ENCODE peak calls at places on chromosomes 4 and X, in six cellular contexts. One of them, this sample, is unnamed. For H3K9me3, the result is how much of the 10 kb centered on the place peaks cover.

GRCh38 chr4:154366956-154367355 is 124.6 kb downstream of the DCHS2 start:
- DNase-seq in DND-41: no peak
- DNase-seq in thoracic aorta: no peak
- DNase-seq in esophagus squamous epithelium: no peak
- DNase-seq in left lung: no peak
- DNase-seq in K562: no peak
- DNase-seq in this sample: no peak

GRCh38 chr4:5609265-5610007 is 98.9 kb downstream of the EVC2 start:
- DNase-seq in DND-41: no peak
- DNase-seq in thoracic aorta: no peak
- DNase-seq in esophagus squamous epithelium: no peak
- DNase-seq in left lung: no peak
- DNase-seq in K562: no peak
- DNase-seq in this sample: no peak

GRCh38 chr4:169208516-169208915 is 62.2 kb downstream of the SH3RF1 start:
- DNase-seq in DND-41: no peak
- DNase-seq in thoracic aorta: no peak
- DNase-seq in esophagus squamous epithelium: no peak
- DNase-seq in left lung: no peak
- DNase-seq in K562: no peak
- DNase-seq in this sample: no peak

GRCh38 chr4:93828830-93829530 is 427 bp downstream of the ATOH1 start:
- DNase-seq in DND-41: no peak
- DNase-seq in thoracic aorta: no peak
- DNase-seq in esophagus squamous epithelium: no peak
- DNase-seq in left lung: no peak
- DNase-seq in K562: no peak
- DNase-seq in this sample: no peak

GRCh38 chr4:183360161-183360919 is 38.1 kb upstream of the CLDN24 start:
- DNase-seq in DND-41: no peak
- DNase-seq in thoracic aorta: no peak
- DNase-seq in esophagus squamous epithelium: no peak
- DNase-seq in left lung: no peak
- DNase-seq in K562: peak
- DNase-seq in this sample: no peak

GRCh38 chr4:71860643-71861042 is 76.8 kb upstream of the GC start:
- DNase-seq in DND-41: peak
- DNase-seq in thoracic aorta: no peak
- DNase-seq in esophagus squamous epithelium: no peak
- DNase-seq in left lung: no peak
- DNase-seq in K562: peak
- DNase-seq in this sample: no peak

GRCh38 chr4:176054942-176055341 is 10.7 kb upstream of the WDR17 start:
- DNase-seq in DND-41: no peak
- DNase-seq in thoracic aorta: no peak
- DNase-seq in esophagus squamous epithelium: no peak
- DNase-seq in left lung: no peak
- DNase-seq in K562: no peak
- DNase-seq in this sample: no peak

GRCh38 chr4:7435411-7436095 is 823 bp upstream of the PSAPL1 start:
- DNase-seq in DND-41: no peak
- DNase-seq in thoracic aorta: no peak
- DNase-seq in esophagus squamous epithelium: no peak
- DNase-seq in left lung: peak
- DNase-seq in K562: no peak
- DNase-seq in this sample: no peak

GRCh38 chr4:80125252-80126177 is 52.5 kb upstream of the ANTXR2 start:
- DNase-seq in DND-41: peak
- DNase-seq in thoracic aorta: no peak
- DNase-seq in esophagus squamous epithelium: no peak
- DNase-seq in left lung: no peak
- DNase-seq in K562: peak
- DNase-seq in this sample: no peak

GRCh38 chr4:168825975-168826374 is 184.1 kb downstream of the CBR4 start:
- DNase-seq in DND-41: no peak
- DNase-seq in thoracic aorta: no peak
- DNase-seq in esophagus squamous epithelium: no peak
- DNase-seq in left lung: no peak
- DNase-seq in K562: no peak
- DNase-seq in this sample: no peak

GRCh38 chr4:1683371-1683902 is 676 bp downstream of the FAM53A start:
- DNase-seq in DND-41: no peak
- DNase-seq in thoracic aorta: no peak
- DNase-seq in esophagus squamous epithelium: no peak
- DNase-seq in left lung: no peak
- DNase-seq in K562: peak
- DNase-seq in this sample: no peak

GRCh38 chr4:140622333-140622958 is 53.7 kb upstream of the UCP1 start:
- DNase-seq in DND-41: no peak
- DNase-seq in thoracic aorta: no peak
- DNase-seq in esophagus squamous epithelium: no peak
- DNase-seq in left lung: no peak
- DNase-seq in K562: no peak
- DNase-seq in this sample: no peak

DNA sequence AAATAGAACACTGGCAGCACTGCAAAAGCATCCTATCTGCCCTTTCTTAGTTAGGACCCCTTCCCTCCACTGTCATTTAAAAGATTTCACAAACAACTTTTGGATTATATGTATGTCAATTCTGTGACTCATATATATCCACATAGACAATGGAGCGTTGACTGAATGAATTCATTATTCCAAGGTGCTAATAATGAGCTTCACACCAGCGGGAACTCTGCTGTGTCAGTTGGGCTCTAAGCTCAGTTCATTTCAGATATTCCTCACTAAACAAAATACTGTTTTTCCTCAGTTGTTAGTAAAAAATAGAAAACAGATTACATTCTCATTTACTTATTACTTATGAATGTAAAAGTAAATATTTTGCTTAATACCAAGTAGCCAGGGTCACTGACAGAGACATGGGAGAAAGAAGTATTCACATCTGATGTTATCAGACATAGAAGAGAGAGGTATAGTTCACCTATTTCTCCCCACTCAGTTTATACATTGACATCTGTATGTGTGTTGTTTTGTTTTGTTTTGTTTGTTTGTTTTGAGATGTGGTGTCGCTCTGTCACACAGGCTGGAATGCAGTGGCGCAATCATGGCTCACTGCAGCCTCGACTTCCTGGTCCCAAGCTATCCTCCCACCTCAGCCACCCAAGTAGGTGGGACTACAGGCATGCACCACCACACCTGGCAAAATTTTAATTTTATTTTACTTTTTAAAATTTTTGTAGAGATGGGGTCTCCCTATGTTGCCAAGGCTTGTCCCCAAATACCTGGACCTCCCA is 10.9 kb downstream of the NFKB1 start:
- DNase-seq in DND-41: no peak
- DNase-seq in thoracic aorta: no peak
- DNase-seq in esophagus squamous epithelium: no peak
- DNase-seq in left lung: no peak
- DNase-seq in K562: no peak
- DNase-seq in this sample: no peak
- H3K27ac ChIP-seq in DND-41: no peak
- H3K27ac ChIP-seq in thoracic aorta: no peak
- H3K27ac ChIP-seq in esophagus squamous epithelium: no peak
- H3K27ac ChIP-seq in left lung: no peak
- H3K27ac ChIP-seq in K562: no peak
- H3K27ac ChIP-seq in this sample: no peak

GRCh38 chr4:3706565-3707422 is 59.4 kb upstream of the ADRA2C start:
- DNase-seq in DND-41: no peak
- DNase-seq in thoracic aorta: no peak
- DNase-seq in esophagus squamous epithelium: no peak
- DNase-seq in left lung: peak
- DNase-seq in K562: no peak
- DNase-seq in this sample: no peak

GRCh38 chr4:3707423-3708102 is 58.6 kb upstream of the ADRA2C start:
- DNase-seq in DND-41: no peak
- DNase-seq in thoracic aorta: no peak
- DNase-seq in esophagus squamous epithelium: no peak
- DNase-seq in left lung: peak
- DNase-seq in K562: no peak
- DNase-seq in this sample: no peak

GRCh38 chr4:3708611-3709010 is 57.6 kb upstream of the ADRA2C start:
- DNase-seq in DND-41: no peak
- DNase-seq in thoracic aorta: no peak
- DNase-seq in esophagus squamous epithelium: no peak
- DNase-seq in left lung: peak
- DNase-seq in K562: no peak
- DNase-seq in this sample: no peak

GRCh38 chr4:3709061-3709845 is 56.9 kb upstream of the ADRA2C start:
- DNase-seq in DND-41: no peak
- DNase-seq in thoracic aorta: no peak
- DNase-seq in esophagus squamous epithelium: no peak
- DNase-seq in left lung: peak
- DNase-seq in K562: no peak
- DNase-seq in this sample: no peak

DNA sequence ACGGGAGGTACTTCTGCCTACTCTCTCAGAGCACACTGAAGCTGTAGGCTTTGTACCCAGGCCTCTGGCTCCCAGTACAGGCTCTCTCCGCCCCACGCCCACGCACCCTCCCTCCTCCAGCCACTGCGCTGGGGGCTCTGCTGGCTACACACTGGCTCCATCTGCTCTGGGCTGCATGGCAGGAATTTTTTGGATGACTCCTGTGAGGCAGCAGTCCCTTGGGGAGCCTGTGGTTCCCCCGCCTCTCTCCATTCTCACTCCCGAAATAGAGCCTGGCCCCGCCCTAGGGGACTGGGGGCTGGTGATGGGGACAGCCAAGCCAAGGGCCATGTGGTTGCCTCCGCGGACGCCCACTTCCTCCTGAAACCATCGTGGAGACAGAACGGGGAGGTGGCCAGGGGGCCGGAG is 58.1 kb upstream of the ADRA2C start:
- DNase-seq in DND-41: no peak
- DNase-seq in thoracic aorta: peak
- DNase-seq in esophagus squamous epithelium: no peak
- DNase-seq in left lung: peak
- DNase-seq in K562: no peak
- DNase-seq in this sample: peak
- H3K4me3 ChIP-seq in DND-41: no peak
- H3K4me3 ChIP-seq in thoracic aorta: peak
- H3K4me3 ChIP-seq in esophagus squamous epithelium: no peak
- H3K4me3 ChIP-seq in left lung: no peak
- H3K4me3 ChIP-seq in K562: no peak
- H3K4me3 ChIP-seq in this sample: no peak

DNA sequence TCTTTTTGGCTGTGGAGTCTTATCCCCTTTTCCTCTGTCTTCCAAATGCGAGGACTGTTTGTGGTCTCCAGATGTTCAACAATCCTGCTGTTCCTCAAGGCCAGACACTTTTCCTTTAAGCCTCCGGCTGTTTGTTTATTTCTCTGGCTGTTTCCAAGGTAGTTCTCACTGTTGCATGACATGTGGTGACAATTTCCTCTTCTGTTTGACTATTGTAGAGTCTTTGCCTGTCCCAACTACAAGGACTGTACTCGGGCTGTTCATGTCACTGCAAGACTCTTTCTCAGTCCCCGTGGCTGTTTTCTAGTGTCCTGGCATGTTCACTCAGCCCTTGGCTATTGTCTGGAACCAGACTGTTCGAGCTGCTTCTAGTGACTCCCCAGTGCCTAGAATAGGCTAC is 50.6 kb downstream of the ZNF157 start:
- DNase-seq in DND-41: no peak
- DNase-seq in thoracic aorta: no peak
- DNase-seq in esophagus squamous epithelium: no peak
- DNase-seq in left lung: no peak
- DNase-seq in K562: no peak
- DNase-seq in this sample: no peak
- H3K9me3 ChIP-seq in DND-41: under half
- H3K9me3 ChIP-seq in thoracic aorta: under half
- H3K9me3 ChIP-seq in esophagus squamous epithelium: under half
- H3K9me3 ChIP-seq in left lung: under half
- H3K9me3 ChIP-seq in K562: under half
- H3K9me3 ChIP-seq in this sample: under half

GRCh38 chr4:105189855-105190650 is 43.4 kb downstream of the TET2 start:
- DNase-seq in DND-41: no peak
- DNase-seq in thoracic aorta: no peak
- DNase-seq in esophagus squamous epithelium: no peak
- DNase-seq in left lung: no peak
- DNase-seq in K562: no peak
- DNase-seq in this sample: no peak

GRCh38 chr4:105191621-105192210 is 45.0 kb downstream of the TET2 start:
- DNase-seq in DND-41: no peak
- DNase-seq in thoracic aorta: no peak
- DNase-seq in esophagus squamous epithelium: no peak
- DNase-seq in left lung: no peak
- DNase-seq in K562: no peak
- DNase-seq in this sample: no peak

GRCh38 chr4:105194328-105195231 is 47.9 kb downstream of the TET2 start:
- DNase-seq in DND-41: no peak
- DNase-seq in thoracic aorta: no peak
- DNase-seq in esophagus squamous epithelium: no peak
- DNase-seq in left lung: no peak
- DNase-seq in K562: no peak
- DNase-seq in this sample: no peak

GRCh38 chr4:105192474-105192873 is 45.8 kb downstream of the TET2 start:
- DNase-seq in DND-41: no peak
- DNase-seq in thoracic aorta: no peak
- DNase-seq in esophagus squamous epithelium: no peak
- DNase-seq in left lung: no peak
- DNase-seq in K562: no peak
- DNase-seq in this sample: no peak

DNA sequence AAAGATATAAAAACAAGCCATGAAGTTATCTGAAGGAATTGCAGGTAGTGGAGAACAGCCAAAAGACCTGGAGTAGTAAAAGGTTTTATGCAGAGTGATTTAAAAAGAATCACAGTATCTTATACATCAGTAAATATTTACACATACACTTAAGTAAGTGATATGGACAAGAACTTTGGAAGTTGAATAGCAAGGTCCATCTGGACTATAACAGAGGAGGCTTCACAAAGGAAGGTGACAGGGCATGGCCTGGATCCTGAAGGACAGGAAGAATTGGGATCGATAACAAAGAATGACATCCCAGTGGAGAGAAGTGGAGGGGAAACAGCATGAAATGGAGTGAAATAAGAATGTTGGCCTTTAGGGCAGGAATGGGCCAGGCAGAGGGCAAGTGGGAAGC is 46.2 kb downstream of the TET2 start:
- DNase-seq in DND-41: no peak
- DNase-seq in thoracic aorta: no peak
- DNase-seq in esophagus squamous epithelium: no peak
- DNase-seq in left lung: no peak
- DNase-seq in K562: no peak
- DNase-seq in this sample: no peak
- H3K27ac ChIP-seq in DND-41: no peak
- H3K27ac ChIP-seq in thoracic aorta: peak
- H3K27ac ChIP-seq in esophagus squamous epithelium: no peak
- H3K27ac ChIP-seq in left lung: peak
- H3K27ac ChIP-seq in K562: no peak
- H3K27ac ChIP-seq in this sample: peak